ENCODE peak calls at places on chromosome 15, in five cellular contexts. B, J, F, K and T are unnamed samples.

GRCh38 chr15:73082719-73083275 is 30.5 kb downstream of the NEO1 start:
- DNase-seq in J (no peak), F (no peak), K (no peak), B (no peak), T (no peak)

GRCh38 chr15:91515188-91515754 is 338.2 kb upstream of the SLCO3A1 start:
- DNase-seq in F (no peak), J (no peak), K (no peak), B (no peak), T (no peak)

GRCh38 chr15:88467935-88468528 is 524 bp downstream of the MRPS11 start:
- DNase-seq in B (no peak), F (peak), J (no peak), K (no peak), T (peak)

GRCh38 chr15:43383070-43383469 is 12.2 kb downstream of the TUBGCP4 start:
- DNase-seq in K (no peak), J (no peak), F (no peak), B (no peak), T (no peak)

GRCh38 chr15:26201177-26201858 is 338.2 kb upstream of the ATP10A start:
- DNase-seq in F (no peak), J (no peak), K (no peak), B (no peak), T (peak)

GRCh38 chr15:22930782-22931484 is 49.2 kb downstream of the CYFIP1 start:
- DNase-seq in K (no peak), B (no peak), F (no peak), J (no peak), T (no peak)

GRCh38 chr15:89654847-89655805 is at the start of gene KIF7:
- DNase-seq in B (peak), F (peak), K (no peak), J (no peak), T (peak)

GRCh38 chr15:33846151-33846550 is 122.1 kb upstream of the CHRM5 start:
- DNase-seq in B (no peak), J (no peak), K (no peak), F (no peak), T (no peak)

GRCh38 chr15:38843736-38844590 is 279.3 kb upstream of the RASGRP1 start:
- DNase-seq in B (no peak), K (no peak), J (no peak), F (no peak), T (no peak)

GRCh38 chr15:61731081-61731480 is 329.2 kb downstream of the VPS13C start:
- DNase-seq in F (no peak), B (no peak), J (no peak), K (no peak), T (no peak)

GRCh38 chr15:77710637-77711036 is 77.9 kb upstream of the LINGO1 start:
- DNase-seq in B (no peak), J (no peak), F (no peak), K (no peak), T (no peak)

GRCh38 chr15:31495281-31495680 is 168.6 kb downstream of the KLF13 start:
- DNase-seq in K (no peak), F (no peak), J (no peak), B (no peak), T (no peak)

GRCh38 chr15:84604804-84605203 is 4.0 kb downstream of the ZSCAN2 start:
- DNase-seq in F (no peak), B (no peak), K (no peak), J (no peak), T (no peak)

GRCh38 chr15:48266029-48266428 is 59.9 kb downstream of the SLC12A1 start:
- DNase-seq in J (no peak), B (no peak), K (no peak), F (no peak), T (no peak)

GRCh38 chr15:79193157-79193948 is 89.2 kb upstream of the ANKRD34C start:
- DNase-seq in F (no peak), K (no peak), B (no peak), J (no peak), T (no peak)

GRCh38 chr15:93378547-93378946 is 289.5 kb upstream of the RGMA start:
- DNase-seq in J (no peak), B (no peak), K (no peak), F (no peak), T (no peak)

GRCh38 chr15:34161329-34161953 is 48.5 kb downstream of the KATNBL1 start:
- DNase-seq in F (no peak), J (peak), B (no peak), K (no peak), T (peak)

GRCh38 chr15:89794627-89795241 is 18.6 kb downstream of the MESP2 start:
- DNase-seq in F (no peak), B (no peak), K (no peak), J (no peak), T (no peak)

GRCh38 chr15:61016087-61016486 is 213.0 kb downstream of the RORA start:
- DNase-seq in F (no peak), B (no peak), K (no peak), J (no peak), T (no peak)

GRCh38 chr15:52082197-52083036 is 30.2 kb downstream of the BCL2L10 start:
- DNase-seq in B (no peak), F (no peak), K (peak), J (no peak), T (no peak)

GRCh38 chr15:47412802-47413201 is 304.5 kb upstream of the SEMA6D start:
- DNase-seq in J (no peak), F (no peak), K (no peak), B (no peak), T (no peak)

GRCh38 chr15:89500397-89501270 is 4.3 kb upstream of the RHCG start:
- DNase-seq in B (no peak), J (no peak), F (no peak), K (no peak), T (peak)

GRCh38 chr15:60594071-60594470 is 115.1 kb upstream of the ICE2 start:
- DNase-seq in J (no peak), B (no peak), F (no peak), K (no peak), T (no peak)

GRCh38 chr15:83287541-83288027 is 3.1 kb upstream of the BNC1 start:
- DNase-seq in F (no peak), B (no peak), K (no peak), J (no peak), T (no peak)

GRCh38 chr15:74332011-74332410 is 35.4 kb downstream of the CYP11A1 start:
- DNase-seq in K (no peak), F (no peak), B (no peak), J (no peak), T (no peak)

GRCh38 chr15:74334127-74334526 is 33.3 kb downstream of the CYP11A1 start:
- DNase-seq in K (no peak), F (no peak), B (no peak), J (no peak), T (no peak)

GRCh38 chr15:74333662-74334061 is 33.8 kb downstream of the CYP11A1 start:
- DNase-seq in F (no peak), J (no peak), K (no peak), B (no peak), T (no peak)

GRCh38 chr15:74333093-74333492 is 34.4 kb downstream of the CYP11A1 start:
- DNase-seq in B (no peak), F (no peak), K (no peak), J (no peak), T (no peak)

DNA sequence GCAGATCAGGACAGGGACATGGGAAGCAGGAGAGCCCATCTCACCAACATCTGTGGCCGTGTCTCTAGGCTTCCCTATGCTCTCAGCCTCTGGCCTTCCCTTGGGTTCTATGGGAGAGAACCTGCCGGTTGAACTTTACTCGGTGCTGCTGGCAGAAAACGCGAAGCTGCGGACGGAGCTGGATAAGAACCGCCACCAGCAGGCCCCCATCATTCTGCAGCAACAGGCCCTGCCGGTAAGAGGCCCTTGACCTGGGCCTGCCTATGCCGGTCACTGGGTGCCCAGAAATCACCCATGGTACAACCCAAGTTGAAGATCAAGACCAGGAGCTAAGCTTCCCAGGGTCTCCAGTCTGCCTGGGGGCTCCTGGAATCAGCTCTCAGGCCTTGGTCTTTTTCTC is 34.8 kb downstream of the CYP11A1 start:
- DNase-seq in F (no peak), K (no peak), J (no peak), B (no peak), T (no peak)
- H3K4me2 ChIP-seq in F (no peak), K (no peak), J (no peak), B (no peak), T (no peak)

GRCh38 chr15:76340198-76340801 is 3.7 kb downstream of the ISL2 start:
- DNase-seq in F (no peak), K (no peak), J (no peak), B (no peak), T (peak)

GRCh38 chr15:76342046-76342381 is 5.4 kb downstream of the ISL2 start:
- DNase-seq in J (no peak), F (no peak), K (no peak), B (no peak), T (no peak)

GRCh38 chr15:76340802-76341365 is 4.3 kb downstream of the ISL2 start:
- DNase-seq in B (no peak), K (no peak), J (no peak), F (no peak), T (peak)

GRCh38 chr15:76342382-76343201 is 6.0 kb downstream of the ISL2 start:
- DNase-seq in F (peak), J (no peak), B (no peak), K (no peak), T (peak)

DNA sequence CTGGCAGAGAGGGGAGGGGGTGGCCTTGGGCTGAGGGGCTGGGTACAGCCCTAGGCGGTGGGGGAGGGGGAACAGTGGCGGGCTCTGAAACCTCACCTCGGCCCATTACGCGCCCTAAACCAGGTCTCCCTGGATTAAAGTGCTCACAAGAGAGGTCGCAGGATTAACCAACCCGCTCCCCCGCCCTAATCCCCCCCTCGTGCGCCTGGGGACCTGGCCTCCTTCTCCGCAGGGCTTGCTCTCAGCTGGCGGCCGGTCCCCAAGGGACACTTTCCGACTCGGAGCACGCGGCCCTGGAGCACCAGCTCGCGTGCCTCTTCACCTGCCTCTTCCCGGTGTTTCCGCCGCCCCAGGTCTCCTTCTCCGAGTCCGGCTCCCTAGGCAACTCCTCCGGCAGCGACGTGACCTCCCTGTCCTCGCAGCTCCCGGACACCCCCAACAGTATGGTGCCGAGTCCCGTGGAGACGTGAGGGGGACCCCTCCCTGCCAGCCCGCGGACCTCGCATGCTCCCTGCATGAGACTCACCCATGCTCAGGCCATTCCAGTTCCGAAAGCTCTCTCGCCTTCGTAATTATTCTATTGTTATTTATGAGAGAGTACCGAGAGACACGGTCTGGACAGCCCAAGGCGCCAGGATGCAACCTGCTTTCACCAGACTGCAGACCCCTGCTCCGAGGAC is 4.9 kb downstream of the ISL2 start:
- DNase-seq in F (no peak), K (no peak), B (no peak), J (no peak), T (peak)
- TF ChIP-seq EZH2 in F (no peak), K (no peak), B (no peak), J (no peak), T (peak)

GRCh38 chr15:55681631-55682030 is 61.3 kb downstream of the PRTG start:
- DNase-seq in B (no peak), K (no peak), J (no peak), F (no peak), T (no peak)

GRCh38 chr15:55685292-55685691 is 57.7 kb downstream of the PRTG start:
- DNase-seq in J (no peak), K (no peak), F (no peak), B (no peak), T (no peak)

GRCh38 chr15:55687792-55688191 is 55.2 kb downstream of the PRTG start:
- DNase-seq in F (no peak), B (no peak), K (no peak), J (no peak), T (no peak)

DNA sequence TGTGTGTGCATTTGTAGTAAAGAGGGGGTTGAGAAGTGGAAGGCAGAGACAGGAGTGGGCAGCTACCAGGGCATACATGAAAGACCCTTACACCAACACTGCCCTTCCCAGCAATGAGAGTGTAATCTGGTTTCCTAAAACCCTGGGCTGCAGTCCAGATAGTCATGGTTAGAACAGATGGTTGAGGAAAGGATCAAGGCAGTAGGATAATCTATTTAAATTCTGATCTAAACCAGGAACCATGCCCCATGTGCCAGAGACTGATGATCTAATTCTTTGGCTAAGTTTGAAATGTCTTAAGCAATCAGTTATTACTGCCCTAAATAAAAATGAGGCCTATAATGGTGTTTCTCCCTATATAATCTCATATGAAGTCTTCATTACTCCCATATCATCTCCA is 59.6 kb downstream of the PRTG start:
- DNase-seq in F (no peak), K (no peak), J (no peak), B (no peak), T (no peak)
- TF ChIP-seq REST in F (no peak), K (no peak), J (no peak), B (no peak), T (no peak)

DNA sequence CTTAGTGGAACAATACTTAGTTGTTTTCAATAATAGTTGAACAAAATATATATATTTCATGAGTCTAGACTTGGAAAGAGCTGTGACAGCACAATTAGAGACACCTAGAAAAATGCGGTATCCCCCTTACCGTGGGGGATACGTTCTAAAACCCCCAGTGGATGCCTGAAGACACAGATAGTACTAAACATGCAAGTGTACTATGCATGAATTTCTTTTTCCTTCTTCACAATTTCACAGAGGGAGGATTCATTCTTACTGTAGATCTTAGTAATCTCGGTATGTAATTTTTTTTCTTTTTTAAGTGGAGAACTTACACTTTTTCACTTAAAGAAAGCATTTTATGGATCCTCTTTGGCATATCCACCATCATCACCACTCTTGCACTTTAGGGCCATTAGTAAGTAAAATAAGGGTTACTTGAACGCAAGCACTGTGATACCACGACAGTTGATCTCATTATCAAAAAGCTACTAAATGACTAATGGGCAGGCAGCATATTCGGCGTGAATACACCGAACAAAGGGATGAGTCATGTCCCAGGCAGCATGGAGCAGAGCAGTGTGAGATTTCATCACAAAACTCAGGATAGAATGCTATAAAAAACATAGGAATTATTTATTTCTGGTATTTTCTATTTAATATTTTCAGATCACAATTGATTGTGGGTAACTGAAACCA is 72.3 kb upstream of the ZNF280D start:
- DNase-seq in F (no peak), K (no peak), B (no peak), J (peak), T (no peak)
- H3K4me2 ChIP-seq in F (no peak), K (peak), B (no peak), J (peak), T (no peak)

GRCh38 chr15:28098360-28098765 is 752 bp downstream of the OCA2 start:
- DNase-seq in K (no peak), J (no peak), B (no peak), F (no peak), T (no peak)

GRCh38 chr15:28094732-28095521 is 4.2 kb downstream of the OCA2 start:
- DNase-seq in J (no peak), F (no peak), B (no peak), K (no peak), T (peak)

GRCh38 chr15:28096411-28096719 is 2.8 kb downstream of the OCA2 start:
- DNase-seq in B (no peak), K (no peak), F (no peak), J (no peak), T (no peak)

GRCh38 chr15:28097656-28098359 is 1.3 kb downstream of the OCA2 start:
- DNase-seq in F (no peak), J (no peak), K (no peak), B (no peak), T (no peak)

DNA sequence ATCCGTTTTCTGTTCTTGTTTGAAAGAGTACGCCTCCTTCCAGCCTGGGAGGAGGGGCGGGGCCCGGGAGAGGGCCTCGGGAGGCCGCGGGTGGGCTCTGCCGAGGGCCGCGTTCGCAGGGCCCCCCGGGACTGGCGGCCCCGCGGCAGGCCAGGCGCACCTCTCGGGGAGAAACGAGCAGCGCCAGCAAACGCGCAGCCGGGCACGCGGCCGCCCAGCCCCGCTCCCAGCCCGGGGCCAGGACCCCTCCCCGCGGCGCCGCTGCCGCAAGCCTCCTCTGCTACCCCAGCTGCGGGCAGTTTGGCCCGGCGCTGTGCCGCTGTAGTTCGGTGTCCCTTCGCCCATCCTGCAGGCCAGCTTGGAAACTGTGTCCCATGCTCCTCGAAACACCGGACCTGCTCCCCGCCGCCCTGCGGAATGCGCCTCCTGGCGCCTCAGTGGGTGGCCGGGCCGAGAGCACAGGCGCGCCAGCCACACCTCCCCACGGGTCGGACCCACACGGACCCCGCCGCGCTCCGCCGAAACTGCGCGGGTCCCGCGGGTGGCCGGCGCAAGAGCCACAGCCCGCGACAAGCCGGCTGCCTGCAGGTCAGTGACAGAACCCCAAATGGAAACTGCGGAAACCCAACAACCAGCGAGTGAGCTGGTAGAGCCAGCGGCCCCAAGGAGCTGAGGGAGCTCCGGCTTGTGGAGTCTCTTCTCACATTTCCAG is 2.2 kb downstream of the OCA2 start:
- DNase-seq in J (no peak), K (no peak), F (no peak), B (no peak), T (peak)
- TF ChIP-seq EZH2 in J (no peak), K (no peak), F (no peak), B (no peak), T (peak)

GRCh38 chr15:101570238-101570637 is 80.7 kb upstream of the PCSK6 start:
- DNase-seq in K (no peak), B (no peak), F (no peak), J (no peak), T (no peak)
- TF ChIP-seq REST in K (no peak), B (no peak), F (no peak), J (no peak), T (no peak)